ENCODE peak calls at places on chromosomes 4 and X, in four cellular contexts. H is K562, A is HL-60, Q is GM12878. V is an unnamed sample.

GRCh38 chr4:168511780-168512467 is 15.1 kb downstream of the PALLD start:
- DNase-seq in H (no peak), A (no peak), Q (no peak), V (no peak)

GRCh38 chrX:47707031-47707780 is 48.2 kb upstream of the UXT start:
- DNase-seq in H (peak; percentile 50), A (no peak), Q (no peak), V (no peak)

GRCh38 chr4:142331132-142331531 is 515.0 kb downstream of the INPP4B start:
- DNase-seq in H (no peak), A (no peak), Q (no peak), V (no peak)

GRCh38 chr4:55635760-55636621 is at the start of gene NMU:
- DNase-seq in H (peak; percentile 63), A (no peak), Q (no peak), V (peak; percentile 45)

GRCh38 chr4:38071801-38072567 is 111.8 kb downstream of the PTTG2 start:
- DNase-seq in H (no peak), A (peak; percentile 89), Q (no peak), V (no peak)

GRCh38 chr4:24988776-24989175 is 42.0 kb downstream of the LGI2 start:
- DNase-seq in H (no peak), A (peak; percentile 45), Q (no peak), V (no peak)

GRCh38 chr4:140300271-140300970 is 73.0 kb upstream of the SCOC start:
- DNase-seq in H (no peak), A (no peak), Q (no peak), V (no peak)

GRCh38 chrX:2500681-2501151 is at the start of the genes DHRSX and ZBED1:
- DNase-seq in H (peak; percentile 84), A (peak; percentile 13), Q (no peak), V (peak; percentile 69)

GRCh38 chr4:173211222-173211621 is 42.6 kb downstream of the GALNT7 start:
- DNase-seq in H (no peak), A (no peak), Q (no peak), V (no peak)

GRCh38 chr4:156948133-156948532 is 23.5 kb downstream of the PDGFC start:
- DNase-seq in H (no peak), A (no peak), Q (no peak), V (no peak)

GRCh38 chr4:125456075-125456474 is 141.3 kb downstream of the FAT4 start:
- DNase-seq in H (no peak), A (no peak), Q (no peak), V (no peak)

GRCh38 chrX:43953218-43953617 is 20.0 kb downstream of the NDP start:
- DNase-seq in H (no peak), A (no peak), Q (no peak), V (no peak)

GRCh38 chr4:104693601-104694201 is 199.0 kb upstream of the CXXC4 start:
- DNase-seq in H (no peak), A (peak; percentile 11), Q (no peak), V (no peak)

GRCh38 chrX:76555816-76556215 is 128.3 kb downstream of the MAGEE1 start:
- DNase-seq in H (peak; percentile 12), A (peak; percentile 62), Q (no peak), V (peak; percentile 0)

GRCh38 chrX:8284131-8284530 is 113.1 kb upstream of the VCX2 start:
- DNase-seq in H (no peak), A (no peak), Q (no peak), V (no peak)

GRCh38 chr4:57119054-57119651 is 9.0 kb upstream of the IGFBP7 start:
- DNase-seq in H (no peak), A (no peak), Q (no peak), V (no peak)

GRCh38 chr4:95361696-95361965 is 187.1 kb downstream of the UNC5C start:
- DNase-seq in H (no peak), A (no peak), Q (no peak), V (no peak)

GRCh38 chr4:1356181-1356998 is 9.4 kb downstream of the UVSSA start:
- DNase-seq in H (peak; percentile 80), A (peak; percentile 30), Q (no peak), V (peak; percentile 66)

GRCh38 chr4:8383451-8384160 is 56.9 kb downstream of the ACOX3 start:
- DNase-seq in H (no peak), A (no peak), Q (no peak), V (no peak)

GRCh38 chr4:8079031-8079885 is 79.4 kb downstream of the ABLIM2 start:
- DNase-seq in H (peak; percentile 20), A (peak; percentile 42), Q (no peak), V (no peak)

GRCh38 chr4:45100936-45101818 is 374.8 kb upstream of the GNPDA2 start:
- DNase-seq in H (no peak), A (no peak), Q (no peak), V (no peak)

GRCh38 chr4:168584321-168584771 is 87.5 kb downstream of the PALLD start:
- DNase-seq in H (no peak), A (no peak), Q (no peak), V (no peak)

GRCh38 chr4:143252478-143252877 is 67.8 kb downstream of the USP38 start:
- DNase-seq in H (no peak), A (no peak), Q (no peak), V (no peak)

GRCh38 chrX:24839331-24839730 is 145.6 kb downstream of the POLA1 start:
- DNase-seq in H (no peak), A (no peak), Q (no peak), V (no peak)

GRCh38 chrX:38260231-38260630 is 39.6 kb upstream of the SRPX start:
- DNase-seq in H (peak; percentile 5), A (peak; percentile 25), Q (no peak), V (no peak)

GRCh38 chrX:88437563-88437962 is 309.5 kb upstream of the CPXCR1 start:
- DNase-seq in H (no peak), A (no peak), Q (no peak), V (no peak)

GRCh38 chrX:9865804-9866471 is 79.7 kb downstream of the SHROOM2 start:
- DNase-seq in H (no peak), A (no peak), Q (no peak), V (no peak)

GRCh38 chr4:8044699-8045098 is 105.0 kb upstream of the AFAP1 start:
- DNase-seq in H (no peak), A (no peak), Q (no peak), V (no peak)

GRCh38 chr4:24186466-24186865 is 296.6 kb upstream of the PPARGC1A start:
- DNase-seq in H (no peak), A (no peak), Q (no peak), V (no peak)

GRCh38 chr4:99483636-99484035 is 27.2 kb upstream of the C4orf17 start:
- DNase-seq in H (no peak), A (no peak), Q (no peak), V (no peak)

GRCh38 chrX:107449490-107450175 is at the start of gene FRMPD3:
- DNase-seq in H (no peak), A (no peak), Q (no peak), V (no peak)

GRCh38 chrX:9644335-9644734 is 121.3 kb downstream of the GPR143 start:
- DNase-seq in H (no peak), A (no peak), Q (peak; percentile 61), V (no peak)

GRCh38 chr4:1752284-1753041 is 31.1 kb downstream of the TACC3 start:
- DNase-seq in H (peak; percentile 59), A (peak; percentile 53), Q (no peak), V (no peak)

GRCh38 chrX:33086886-33087285 is 124.5 kb downstream of the DMD start:
- DNase-seq in H (no peak), A (no peak), Q (no peak), V (no peak)

GRCh38 chr4:139535852-139536234 is 20.2 kb downstream of the SETD7 start:
- DNase-seq in H (no peak), A (no peak), Q (no peak), V (no peak)

GRCh38 chr4:78691333-78691732 is 84.8 kb upstream of the BMP2K start:
- DNase-seq in H (peak; percentile 56), A (no peak), Q (no peak), V (no peak)

GRCh38 chrX:46715997-46716396 is 42.9 kb downstream of the SLC9A7 start:
- DNase-seq in H (no peak), A (no peak), Q (no peak), V (no peak)

GRCh38 chr4:80685219-80685618 is 345.3 kb upstream of the BMP3 start:
- DNase-seq in H (no peak), A (no peak), Q (no peak), V (no peak)

GRCh38 chr4:156763511-156763910 is 208.1 kb downstream of the PDGFC start:
- DNase-seq in H (no peak), A (no peak), Q (no peak), V (no peak)

GRCh38 chr4:139768913-139769312 is 103.3 kb downstream of the MGST2 start:
- DNase-seq in H (peak; percentile 17), A (peak; percentile 25), Q (no peak), V (no peak)

GRCh38 chrX:119010491-119010890 is 36.1 kb downstream of the LONRF3 start:
- DNase-seq in H (no peak), A (no peak), Q (no peak), V (no peak)

GRCh38 chrX:119013146-119013545 is 38.7 kb downstream of the LONRF3 start:
- DNase-seq in H (no peak), A (no peak), Q (no peak), V (no peak)

GRCh38 chrX:119015407-119016242 is 41.2 kb downstream of the LONRF3 start:
- DNase-seq in H (no peak), A (peak; percentile 15), Q (peak; percentile 40), V (no peak)
- TF ChIP-seq POLR2AphosphoS5 in H (no peak), A (no peak), Q (no peak), V (no peak)

GRCh38 chr4:164021947-164022346 is 527.5 kb downstream of the TMA16 start:
- DNase-seq in H (no peak), A (no peak), Q (no peak), V (no peak)
- TF ChIP-seq SPI1 in H (no peak), A (no peak), Q (no peak), V (no peak)

GRCh38 chr4:2806392-2807355 is 13.8 kb downstream of the SH3BP2 start:
- DNase-seq in H (no peak), A (no peak), Q (no peak), V (no peak)
- TF ChIP-seq POLR2AphosphoS5 in H (no peak), A (no peak), Q (no peak), V (no peak)

DNA sequence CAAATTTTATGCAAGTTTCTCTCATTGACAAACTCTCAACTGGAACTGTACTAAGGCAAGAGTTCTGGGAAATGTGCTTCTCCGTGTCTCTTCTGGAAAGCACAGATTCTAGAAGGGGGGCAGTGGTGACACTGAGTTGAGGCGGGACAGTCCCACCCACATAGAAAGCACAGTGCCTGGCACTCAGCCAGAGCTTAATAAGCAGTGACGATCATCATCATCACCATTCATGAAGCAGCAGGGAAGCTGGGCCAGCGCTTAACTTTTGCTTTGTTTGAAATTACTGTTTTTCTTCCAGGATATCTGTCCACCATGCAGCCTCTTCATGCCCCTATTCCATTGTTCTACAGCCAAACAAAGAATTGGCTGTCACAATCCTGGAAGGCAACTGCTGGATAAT is 60.3 kb downstream of the BEND2 start:
- DNase-seq in H (no peak), A (no peak), Q (no peak), V (no peak)
- TF ChIP-seq SPI1 in H (no peak), A (no peak), Q (no peak), V (no peak)

GRCh38 chrX:154541896-154542722 is 4.5 kb downstream of the G6PD start:
- DNase-seq in H (peak; percentile 83), A (peak; percentile 85), Q (no peak), V (no peak)
- TF ChIP-seq POLR2AphosphoS5 in H (no peak), A (no peak), Q (no peak), V (no peak)

V was measured in GM12891.